ENCODE peak calls at places on chromosomes 3 and 15, in eight cellular contexts. Q, R, U, O, L, A, I and J are unnamed samples. For H3K4me1, the result is how much of the 10 kb centered on the place peaks cover.

GRCh38 chr15:39462691-39463090 is 118.2 kb upstream of the THBS1 start:
- DNase-seq in I (no peak), O (no peak), Q (no peak), R (no peak), A (no peak), L (no peak), U (no peak), J (no peak)

GRCh38 chr15:93038064-93038705 is 50.8 kb downstream of the RGMA start:
- DNase-seq in O (no peak), A (peak), U (no peak), R (peak), I (peak), L (no peak), Q (peak), J (no peak)

GRCh38 chr3:178768072-178768864 is 232.0 kb downstream of the KCNMB2 start:
- DNase-seq in I (no peak), A (no peak), R (no peak), Q (no peak), L (no peak), O (no peak), U (no peak), J (no peak)

GRCh38 chr3:50158747-50159146 is 3.6 kb downstream of the SEMA3F start:
- DNase-seq in A (no peak), Q (no peak), L (no peak), R (no peak), I (no peak), U (no peak), O (no peak), J (no peak)

GRCh38 chr15:78680416-78681068 is 39.5 kb upstream of the CHRNB4 start:
- DNase-seq in Q (peak), U (no peak), I (no peak), L (no peak), O (no peak), R (no peak), A (no peak), J (no peak)

GRCh38 chr3:129625071-129625874 is 18.8 kb upstream of the PLXND1 start:
- DNase-seq in Q (peak), O (no peak), R (no peak), U (no peak), L (no peak), I (peak), A (peak), J (no peak)

GRCh38 chr3:11534011-11534782 is 109.5 kb downstream of the VGLL4 start:
- DNase-seq in R (no peak), L (no peak), U (no peak), I (no peak), O (no peak), Q (no peak), A (peak), J (peak)

GRCh38 chr15:83320831-83321230 is 36.4 kb upstream of the BNC1 start:
- DNase-seq in U (no peak), O (no peak), L (no peak), I (no peak), A (no peak), R (no peak), Q (no peak), J (no peak)

GRCh38 chr3:39192490-39193092 is at the start of gene XIRP1:
- DNase-seq in Q (no peak), A (no peak), I (no peak), R (no peak), L (no peak), U (no peak), O (no peak), J (no peak)

GRCh38 chr3:172869797-172870518 is 119.4 kb downstream of the ECT2 start:
- DNase-seq in U (no peak), I (no peak), Q (no peak), L (no peak), A (no peak), R (no peak), O (no peak), J (no peak)

GRCh38 chr3:54530091-54530490 is 397.8 kb downstream of the LRTM1 start:
- DNase-seq in A (no peak), U (no peak), L (no peak), Q (no peak), R (no peak), I (no peak), O (no peak), J (no peak)

GRCh38 chr3:127610105-127610504 is 11.9 kb downstream of the MCM2 start:
- DNase-seq in Q (no peak), U (no peak), L (no peak), A (no peak), O (no peak), I (no peak), R (no peak), J (no peak)

GRCh38 chr3:181920409-181920808 is 208.7 kb downstream of the SOX2 start:
- DNase-seq in L (no peak), Q (no peak), A (no peak), R (no peak), U (no peak), O (no peak), I (no peak), J (no peak)

GRCh38 chr3:186109897-186110803 is 1.3 kb upstream of the ETV5 start:
- DNase-seq in L (no peak), I (peak), U (no peak), O (no peak), Q (peak), R (no peak), A (no peak), J (no peak)

GRCh38 chr3:157263027-157263426 is 103.1 kb upstream of the CCNL1 start:
- DNase-seq in L (no peak), R (no peak), I (no peak), U (no peak), A (no peak), O (no peak), Q (no peak), J (no peak)

GRCh38 chr15:48131324-48131723 is 10.5 kb downstream of the SLC24A5 start:
- DNase-seq in R (no peak), U (no peak), O (no peak), Q (no peak), A (no peak), I (no peak), L (no peak), J (no peak)

GRCh38 chr15:57165992-57166391 is 210.3 kb upstream of the CGNL1 start:
- DNase-seq in R (no peak), I (no peak), L (no peak), A (no peak), U (no peak), O (no peak), Q (no peak), J (no peak)

GRCh38 chr3:138381950-138382715 is 33.8 kb downstream of the MRAS start:
- DNase-seq in L (peak), R (peak), I (no peak), A (peak), O (peak), Q (no peak), U (no peak), J (peak)

GRCh38 chr15:32979710-32980109 is 214.8 kb downstream of the FMN1 start:
- DNase-seq in L (no peak), U (no peak), I (no peak), Q (no peak), O (no peak), R (no peak), A (no peak), J (no peak)

GRCh38 chr3:18424213-18424861 is 802 bp downstream of the SATB1 start:
- DNase-seq in O (peak), Q (peak), I (no peak), R (no peak), A (peak), L (no peak), U (no peak), J (peak)

GRCh38 chr3:28973621-28974020 is 307.2 kb upstream of the RBMS3 start:
- DNase-seq in I (no peak), A (no peak), Q (no peak), R (no peak), O (no peak), L (no peak), U (no peak), J (no peak)

GRCh38 chr3:54262541-54262940 is 140.2 kb downstream of the CACNA2D3 start:
- DNase-seq in U (no peak), R (no peak), I (no peak), L (no peak), O (no peak), A (no peak), Q (no peak), J (no peak)

GRCh38 chr15:76161153-76162049 is 101.6 kb downstream of the TMEM266 start:
- DNase-seq in L (no peak), I (no peak), R (no peak), Q (no peak), A (no peak), U (no peak), O (no peak), J (peak)

GRCh38 chr3:107988464-107989156 is 102.2 kb downstream of the CD47 start:
- DNase-seq in R (no peak), Q (no peak), A (no peak), O (peak), U (no peak), L (no peak), I (no peak), J (peak)

GRCh38 chr3:107989651-107990050 is 101.2 kb downstream of the CD47 start:
- DNase-seq in R (no peak), L (no peak), O (no peak), I (no peak), A (no peak), Q (no peak), U (no peak), J (no peak)

GRCh38 chr3:107986505-107986904 is 104.3 kb downstream of the CD47 start:
- DNase-seq in R (no peak), I (no peak), A (no peak), Q (no peak), O (no peak), U (no peak), L (no peak), J (no peak)

GRCh38 chr3:107985496-107985895 is 105.3 kb downstream of the CD47 start:
- DNase-seq in Q (no peak), A (no peak), U (no peak), R (no peak), O (no peak), L (no peak), I (no peak), J (no peak)

GRCh38 chr3:107987036-107987557 is 103.7 kb downstream of the CD47 start:
- DNase-seq in A (peak), U (peak), O (peak), I (peak), R (peak), Q (no peak), L (peak), J (peak)
- TF ChIP-seq POLR2AphosphoS5 in A (peak), U (no peak), O (peak), I (peak), R (peak), Q (no peak), L (no peak), J (peak)

DNA sequence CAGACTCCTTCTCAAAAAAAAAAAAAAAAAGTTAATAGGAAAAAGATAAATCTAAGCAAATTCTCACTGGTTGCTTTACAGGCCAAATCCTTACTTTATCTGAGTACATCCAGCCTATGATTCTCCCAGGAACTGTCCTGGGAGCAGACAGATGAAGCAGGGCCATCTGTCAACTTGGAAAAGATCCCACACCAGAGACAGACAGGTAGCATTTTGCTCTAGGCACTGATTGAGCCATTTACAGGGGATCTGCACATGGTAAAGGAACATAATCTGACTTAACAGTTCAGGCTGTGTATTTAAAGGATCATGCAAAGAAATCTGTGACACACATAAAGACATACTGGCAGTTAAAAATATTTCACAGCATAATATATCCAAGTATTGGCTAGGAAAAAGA is 1006.5 kb downstream of the TBL1XR1 start:
- DNase-seq in U (no peak), R (no peak), Q (no peak), I (no peak), O (no peak), L (no peak), A (no peak), J (no peak)
- H3K27ac ChIP-seq in U (no peak), R (no peak), Q (no peak), I (no peak), O (no peak), L (no peak), A (no peak), J (no peak)

GRCh38 chr3:146966124-146966523 is 361.0 kb upstream of the PLSCR5 start:
- DNase-seq in U (no peak), O (no peak), L (no peak), A (no peak), Q (no peak), R (no peak), I (no peak), J (no peak)

GRCh38 chr3:146969356-146969755 is 364.2 kb upstream of the PLSCR5 start:
- DNase-seq in A (no peak), Q (no peak), R (no peak), L (no peak), I (no peak), U (no peak), O (no peak), J (no peak)

GRCh38 chr3:146967786-146968185 is 362.6 kb upstream of the PLSCR5 start:
- DNase-seq in L (no peak), O (no peak), A (no peak), I (no peak), R (no peak), U (no peak), Q (no peak), J (no peak)

GRCh38 chr3:146970236-146970635 is 365.1 kb upstream of the PLSCR5 start:
- DNase-seq in Q (no peak), O (no peak), L (no peak), U (no peak), R (no peak), A (no peak), I (no peak), J (no peak)

DNA sequence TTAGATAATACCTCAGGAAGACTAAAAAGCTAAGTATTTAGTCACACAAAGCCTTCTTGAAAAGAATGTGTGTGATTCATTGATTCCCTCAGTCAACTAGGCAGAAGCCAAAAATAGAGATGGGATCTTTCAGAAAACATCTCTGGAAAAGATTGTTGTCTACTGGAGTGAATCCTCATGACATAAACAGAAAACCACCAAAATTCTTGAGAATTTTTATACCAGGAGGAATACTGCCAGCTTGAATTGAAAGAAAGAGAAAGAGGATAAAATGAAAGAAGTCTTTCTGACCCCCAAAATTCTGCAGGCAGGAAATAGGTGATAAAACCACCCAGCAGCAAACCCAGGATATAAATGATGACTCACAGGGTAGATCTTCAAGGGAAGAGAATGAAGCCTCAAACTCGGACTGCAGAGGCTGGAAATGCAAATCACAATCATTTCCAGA is 363.1 kb upstream of the PLSCR5 start:
- DNase-seq in L (no peak), R (no peak), Q (no peak), I (no peak), O (no peak), U (peak), A (no peak), J (no peak)
- H3K4me1 ChIP-seq in L (under half), R (under half), Q (under half), I (under half), O (under half), U (under half), A (under half), J (under half)

GRCh38 chr3:188053710-188054379 is 100.1 kb upstream of the LPP start:
- DNase-seq in A (no peak), R (no peak), I (no peak), Q (no peak), U (no peak), O (no peak), L (no peak), J (no peak)

GRCh38 chr3:188051801-188052228 is 102.1 kb upstream of the LPP start:
- DNase-seq in A (peak), O (peak), U (no peak), L (no peak), Q (no peak), I (peak), R (peak), J (no peak)

GRCh38 chr3:188049890-188050530 is 103.9 kb upstream of the LPP start:
- DNase-seq in O (peak), I (no peak), L (no peak), Q (no peak), A (no peak), U (no peak), R (no peak), J (no peak)

GRCh38 chr3:188052966-188053340 is 101.0 kb upstream of the LPP start:
- DNase-seq in U (no peak), O (no peak), I (no peak), L (peak), Q (no peak), R (no peak), A (no peak), J (peak)

DNA sequence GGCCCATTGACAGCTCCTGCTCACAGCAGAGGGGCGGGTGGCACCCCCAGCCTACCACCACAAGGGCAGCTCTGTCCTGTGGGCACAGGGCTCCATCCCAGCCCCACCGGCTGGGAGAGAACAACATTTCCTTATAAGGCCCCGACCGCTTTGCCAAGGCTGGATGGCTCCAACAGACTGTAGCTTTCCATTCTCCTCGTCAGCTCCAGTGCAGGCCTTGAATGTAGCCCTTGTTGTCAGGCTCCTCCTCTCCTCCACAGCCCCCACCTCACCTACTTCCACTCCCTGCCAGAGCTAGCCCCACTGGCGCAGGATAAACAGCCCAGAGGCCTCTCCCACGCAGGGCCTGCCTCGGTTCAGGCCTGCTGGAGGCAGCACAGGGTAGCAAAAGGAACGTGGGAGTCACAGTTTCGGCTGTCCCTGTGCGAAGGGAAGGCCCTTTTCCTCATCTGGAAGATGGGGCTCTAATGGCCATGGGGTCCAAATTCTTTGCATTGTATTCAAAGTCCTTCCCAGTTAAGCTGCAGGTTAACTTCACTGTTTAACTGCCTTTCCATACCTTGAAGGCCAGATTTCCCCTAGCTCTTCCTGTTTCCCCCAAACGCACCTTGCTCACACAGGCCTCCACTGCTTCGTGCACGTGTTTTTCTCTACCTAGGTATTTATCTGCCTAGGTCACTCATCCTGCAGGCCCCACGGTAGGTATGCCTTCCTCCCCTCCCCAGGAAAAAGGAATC is 101.6 kb upstream of the LPP start:
- DNase-seq in R (peak), A (peak), I (peak), Q (no peak), O (peak), U (no peak), L (peak), J (peak)
- TF ChIP-seq POLR2AphosphoS5 in R (peak), A (peak), I (peak), Q (peak), O (peak), U (no peak), L (peak), J (peak)

GRCh38 chr15:98916826-98917225 is 90.8 kb downstream of the PGPEP1L start:
- DNase-seq in Q (no peak), U (no peak), R (no peak), A (peak), I (no peak), O (no peak), L (no peak), J (no peak)

GRCh38 chr15:98917417-98917816 is 90.2 kb downstream of the PGPEP1L start:
- DNase-seq in O (no peak), I (no peak), L (no peak), Q (no peak), R (no peak), U (no peak), A (no peak), J (no peak)

GRCh38 chr15:98920091-98920880 is 87.3 kb downstream of the PGPEP1L start:
- DNase-seq in Q (no peak), I (no peak), O (no peak), U (no peak), L (no peak), A (no peak), R (no peak), J (no peak)

GRCh38 chr15:98909968-98910885 is 97.4 kb downstream of the PGPEP1L start:
- DNase-seq in U (no peak), R (no peak), I (no peak), O (no peak), A (no peak), L (no peak), Q (no peak), J (no peak)

GRCh38 chr15:98914626-98915025 is 93.0 kb downstream of the PGPEP1L start:
- DNase-seq in O (no peak), R (no peak), U (no peak), Q (no peak), L (no peak), I (no peak), A (peak), J (peak)
- H3K27ac ChIP-seq in O (peak), R (peak), U (no peak), Q (no peak), L (no peak), I (peak), A (no peak), J (peak)

GRCh38 chr15:63198752-63199250 is 9.4 kb downstream of the RAB8B start:
- DNase-seq in A (no peak), U (no peak), L (no peak), R (no peak), Q (no peak), O (no peak), I (no peak), J (no peak)

GRCh38 chr15:63198315-63198714 is 8.9 kb downstream of the RAB8B start:
- DNase-seq in R (no peak), L (no peak), A (no peak), I (no peak), Q (no peak), O (no peak), U (no peak), J (no peak)

GRCh38 chr15:63202858-63203257 is 13.5 kb downstream of the RAB8B start:
- DNase-seq in U (no peak), Q (no peak), O (no peak), L (no peak), A (no peak), I (no peak), R (no peak), J (no peak)

GRCh38 chr15:63203451-63204090 is 14.2 kb downstream of the RAB8B start:
- DNase-seq in Q (no peak), A (no peak), I (no peak), R (no peak), U (no peak), O (no peak), L (no peak), J (no peak)

DNA sequence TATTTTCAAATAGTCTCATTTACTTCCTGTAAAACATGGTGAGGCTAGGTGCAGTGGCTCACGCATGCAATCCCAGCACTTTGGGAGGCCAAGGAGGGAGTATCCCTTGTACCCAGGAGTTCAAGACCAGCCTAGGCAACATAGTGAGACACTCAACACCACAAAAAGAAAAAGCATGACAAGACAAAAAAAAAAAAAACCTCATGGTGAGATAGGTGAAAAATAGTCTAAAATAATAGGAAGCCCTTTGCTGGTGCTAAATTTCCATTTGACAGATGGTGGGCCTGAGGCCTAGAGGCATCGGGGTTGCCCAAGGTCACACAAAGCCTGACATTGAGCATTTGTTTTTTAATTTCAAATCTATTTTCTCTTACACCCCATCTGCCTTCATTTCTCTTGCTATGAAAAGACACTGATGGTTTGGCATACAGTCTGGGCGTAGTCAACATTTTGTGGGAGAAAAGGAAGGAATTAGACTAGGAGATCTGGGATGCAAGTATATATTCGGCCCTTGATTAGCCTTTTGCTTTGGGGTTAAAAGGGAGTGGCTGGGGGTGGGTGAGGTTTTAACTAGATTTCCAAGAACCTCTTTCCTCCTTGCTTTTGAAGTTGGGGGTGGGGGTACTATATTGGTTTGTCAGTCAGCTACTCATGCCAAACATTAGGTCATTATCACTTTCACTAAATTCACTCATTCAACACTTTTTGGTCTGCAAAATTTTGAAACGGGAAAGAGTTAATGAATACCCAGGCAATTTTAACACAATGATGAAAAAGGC is 11.2 kb downstream of the RAB8B start:
- DNase-seq in O (no peak), L (no peak), I (no peak), Q (no peak), A (no peak), U (no peak), R (no peak), J (no peak)
- H3K4me1 ChIP-seq in O (under half), L (under half), I (under half), Q (half or more), A (under half), U (under half), R (under half), J (under half)